ENCODE peak calls at places on chromosome 21, in four cellular contexts. Q is skeletal muscle cell, W is lower lobe of right lung, M is mucosa of descending colon. K is an unnamed sample.

GRCh38 chr21:21631961-21632360 is 633.8 kb downstream of the NCAM2 start:
- DNase-seq in Q (no peak), W (no peak), M (no peak), K (no peak)

GRCh38 chr21:45358261-45358670 is 46.7 kb upstream of the COL18A1 start:
- DNase-seq in Q (no peak), W (peak), M (peak), K (no peak)

GRCh38 chr21:34510148-34511142 is 1.6 kb downstream of the KCNE1 start:
- DNase-seq in Q (peak), W (peak), M (peak), K (no peak)

GRCh38 chr21:28516996-28517592 is 475.6 kb downstream of the LTN1 start:
- DNase-seq in Q (no peak), W (peak), M (peak), K (peak)

GRCh38 chr21:46213620-46214286 is 14.8 kb downstream of the LSS start:
- DNase-seq in Q (no peak), W (no peak), M (no peak), K (no peak)

GRCh38 chr21:31173881-31174555 is 135.7 kb upstream of the KRTAP19-8 start:
- DNase-seq in Q (no peak), W (peak), M (no peak), K (no peak)

GRCh38 chr21:29798840-29799239 is 141.0 kb downstream of the GRIK1 start:
- DNase-seq in Q (no peak), W (no peak), M (no peak), K (no peak)

GRCh38 chr21:45404726-45405270 is at the start of gene COL18A1:
- DNase-seq in Q (no peak), W (peak), M (peak), K (peak)

GRCh38 chr21:45522986-45523385 is 19.3 kb downstream of the SLC19A1 start:
- DNase-seq in Q (no peak), W (no peak), M (no peak), K (no peak)

GRCh38 chr21:44360174-44360573 is 6.8 kb downstream of the TRPM2 start:
- DNase-seq in Q (no peak), W (no peak), M (no peak), K (no peak)

GRCh38 chr21:44920694-44921604 is at the start of gene ITGB2:
- DNase-seq in Q (no peak), W (peak), M (peak), K (no peak)

GRCh38 chr21:21039624-21040023 is 41.4 kb downstream of the NCAM2 start:
- DNase-seq in Q (no peak), W (no peak), M (no peak), K (no peak)

GRCh38 chr21:32257952-32258785 is 20.7 kb downstream of the MIS18A start:
- DNase-seq in Q (peak), W (peak), M (no peak), K (peak)

DNA sequence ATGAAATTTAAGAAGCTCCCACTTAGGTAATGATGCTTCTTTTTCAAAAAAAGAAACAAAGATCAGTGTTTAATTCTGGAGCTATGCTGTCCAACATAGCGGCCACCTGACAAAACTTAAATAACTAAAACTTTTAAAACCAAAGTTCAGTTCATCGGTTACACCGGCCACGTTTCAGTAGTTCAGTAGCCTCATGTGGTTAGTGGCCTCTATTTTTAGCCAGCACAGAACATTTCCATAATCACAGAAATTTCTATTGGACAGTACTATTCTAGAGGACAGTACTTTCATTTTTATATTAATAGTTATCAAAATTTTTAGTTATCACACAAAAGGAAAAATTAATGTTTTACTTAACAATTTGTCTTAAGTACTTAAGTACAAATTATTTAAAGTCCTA is 141.0 kb downstream of the USP25 start:
- DNase-seq in Q (no peak), W (no peak), M (no peak), K (no peak)
- H3K4me3 ChIP-seq in Q (no peak), W (no peak), M (no peak), K (no peak)

GRCh38 chr21:36113647-36114428 is 21.0 kb upstream of the CBR3 start:
- DNase-seq in Q (no peak), W (peak), M (peak), K (peak)
- H3K4me3 ChIP-seq in Q (no peak), W (peak), M (no peak), K (no peak)

GRCh38 chr21:41361786-41362604 is at the start of gene MX2:
- DNase-seq in Q (peak), W (peak), M (peak), K (no peak)
- H3K4me3 ChIP-seq in Q (peak), W (peak), M (no peak), K (peak)

GRCh38 chr21:43334214-43334958 is 92.5 kb downstream of the SIK1 start:
- DNase-seq in Q (no peak), W (no peak), M (no peak), K (no peak)

GRCh38 chr21:43331962-43332458 is 94.9 kb downstream of the SIK1 start:
- DNase-seq in Q (peak), W (peak), M (no peak), K (peak)

GRCh38 chr21:43332872-43333300 is 94.0 kb downstream of the SIK1 start:
- DNase-seq in Q (no peak), W (no peak), M (no peak), K (no peak)

GRCh38 chr21:43332461-43332860 is 94.5 kb downstream of the SIK1 start:
- DNase-seq in Q (no peak), W (no peak), M (no peak), K (no peak)

GRCh38 chr21:43333301-43334062 is 93.4 kb downstream of the SIK1 start:
- DNase-seq in Q (peak), W (peak), M (no peak), K (peak)
- H3K4me3 ChIP-seq in Q (peak), W (no peak), M (no peak), K (peak)

GRCh38 chr21:42158846-42159245 is 60.1 kb upstream of the ABCG1 start:
- DNase-seq in Q (no peak), W (no peak), M (no peak), K (no peak)
- H3K4me3 ChIP-seq in Q (no peak), W (no peak), M (no peak), K (no peak)

GRCh38 chr21:16071082-16071481 is 341.3 kb downstream of the USP25 start:
- DNase-seq in Q (no peak), W (no peak), M (peak), K (peak)
- H3K4me3 ChIP-seq in Q (peak), W (peak), M (no peak), K (peak)

DNA sequence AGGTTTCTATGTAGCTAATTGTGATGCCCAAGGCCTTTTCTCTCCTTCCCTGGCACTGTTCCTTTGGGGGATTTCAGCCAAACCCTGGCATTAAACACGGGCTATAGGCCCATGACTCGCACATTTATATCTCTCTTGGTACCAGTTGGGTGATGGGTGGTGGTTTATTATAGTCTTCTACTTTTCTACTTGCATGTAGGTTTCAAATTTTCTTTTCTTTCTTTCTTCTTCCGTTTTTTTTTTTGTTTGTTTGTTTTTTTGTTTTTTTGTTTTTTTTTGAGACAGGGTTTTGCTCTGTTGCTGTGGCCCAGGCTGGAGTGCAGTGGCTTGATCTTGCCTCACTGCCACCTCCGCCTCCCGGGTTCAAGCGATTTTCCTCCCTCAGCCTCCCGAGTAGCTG is 1.1 kb downstream of the IL10RB start:
- DNase-seq in Q (no peak), W (no peak), M (no peak), K (no peak)
- H3K4me3 ChIP-seq in Q (peak), W (peak), M (peak), K (peak)